ENCODE peak calls at places on chromosomes 13 and 19, in six cellular contexts. J, C, A, V, Q and M are unnamed samples.
A peak's percentile ranks its signal among the peaks of the same experiment; 100 is the strongest.

GRCh38 chr13:82878536-82878935 is 1003.7 kb downstream of the SLITRK1 start:
- DNase-seq in J (no peak), A (no peak), C (no peak), Q (no peak), V (no peak), M (no peak)

GRCh38 chr19:32202244-32202643 is 143.2 kb upstream of the ZNF507 start:
- DNase-seq in C (no peak), Q (no peak), V (no peak), J (no peak), A (no peak), M (no peak)

GRCh38 chr19:10503002-10503789 is at the start of gene KEAP1:
- DNase-seq in Q (peak; percentile 39), C (no peak), V (peak; percentile 32), J (peak; percentile 68), A (peak; percentile 49), M (no peak)

GRCh38 chr19:57436392-57436791 is 1.3 kb downstream of the ZNF749 start:
- DNase-seq in J (no peak), Q (no peak), A (no peak), C (no peak), V (no peak), M (no peak)

GRCh38 chr19:45446944-45447343 is 20.9 kb upstream of the FOSB start:
- DNase-seq in C (no peak), J (no peak), A (no peak), Q (no peak), V (no peak), M (no peak)

GRCh38 chr13:26253262-26253786 is 605 bp upstream of the CDK8 start:
- DNase-seq in Q (no peak), V (no peak), J (no peak), A (no peak), C (no peak), M (no peak)

GRCh38 chr19:40612831-40613668 is 11.9 kb downstream of the LTBP4 start:
- DNase-seq in V (peak; percentile 62), Q (no peak), J (peak; percentile 81), A (no peak), C (no peak), M (peak; percentile 74)

GRCh38 chr13:50244913-50245574 is 229.8 kb downstream of the KCNRG start:
- DNase-seq in Q (peak; percentile 37), A (peak; percentile 59), V (peak; percentile 88), J (peak; percentile 32), C (no peak), M (no peak)